ENCODE peak calls at places on chromosome 11, in five cellular contexts. One of them, this sample, is unnamed. For H3K9me3, the result is how much of the 10 kb centered on the place peaks cover.

GRCh38 chr11:19853016-19853415 is 140.4 kb downstream of the NAV2 start:
- DNase-seq in A549: no peak
- DNase-seq in ovary: no peak
- DNase-seq in suprapubic skin: no peak
- DNase-seq in tibial nerve: no peak
- DNase-seq in this sample: no peak

GRCh38 chr11:65432133-65432650 is 9.6 kb downstream of the NEAT1 start:
- DNase-seq in A549: no peak
- DNase-seq in tibial nerve: no peak
- DNase-seq in suprapubic skin: no peak
- DNase-seq in ovary: no peak
- DNase-seq in this sample: no peak

GRCh38 chr11:2996976-2997375 is 4.8 kb upstream of the NAP1L4 start:
- DNase-seq in tibial nerve: no peak
- DNase-seq in ovary: peak
- DNase-seq in suprapubic skin: peak
- DNase-seq in A549: no peak
- DNase-seq in this sample: peak

GRCh38 chr11:22730319-22730718 is 63.9 kb downstream of the GAS2 start:
- DNase-seq in tibial nerve: no peak
- DNase-seq in ovary: no peak
- DNase-seq in A549: no peak
- DNase-seq in suprapubic skin: no peak
- DNase-seq in this sample: no peak

GRCh38 chr11:99865951-99866350 is 821.1 kb upstream of the ARHGAP42 start:
- DNase-seq in ovary: no peak
- DNase-seq in suprapubic skin: no peak
- DNase-seq in tibial nerve: no peak
- DNase-seq in A549: no peak
- DNase-seq in this sample: no peak

GRCh38 chr11:63767415-63768231 is 952 bp downstream of the ZFTA start:
- DNase-seq in ovary: peak
- DNase-seq in suprapubic skin: peak
- DNase-seq in A549: peak
- DNase-seq in tibial nerve: peak
- DNase-seq in this sample: no peak

GRCh38 chr11:76978818-76979217 is 55.4 kb upstream of the B3GNT6 start:
- DNase-seq in ovary: no peak
- DNase-seq in tibial nerve: no peak
- DNase-seq in A549: no peak
- DNase-seq in suprapubic skin: no peak
- DNase-seq in this sample: no peak

GRCh38 chr11:85725510-85726258 is 39.7 kb upstream of the CCDC89 start:
- DNase-seq in ovary: no peak
- DNase-seq in tibial nerve: no peak
- DNase-seq in A549: peak
- DNase-seq in suprapubic skin: no peak
- DNase-seq in this sample: no peak

GRCh38 chr11:82980292-82980691 is 78.8 kb downstream of the DDIAS start:
- DNase-seq in tibial nerve: no peak
- DNase-seq in A549: peak
- DNase-seq in suprapubic skin: no peak
- DNase-seq in ovary: no peak
- DNase-seq in this sample: no peak

GRCh38 chr11:125990244-125990643 is 44.4 kb downstream of the VSIG10L2 start:
- DNase-seq in ovary: peak
- DNase-seq in A549: no peak
- DNase-seq in tibial nerve: peak
- DNase-seq in suprapubic skin: no peak
- DNase-seq in this sample: no peak

GRCh38 chr11:117456027-117456720 is 128.5 kb downstream of the CEP164 start:
- DNase-seq in suprapubic skin: no peak
- DNase-seq in ovary: no peak
- DNase-seq in tibial nerve: no peak
- DNase-seq in A549: no peak
- DNase-seq in this sample: no peak

GRCh38 chr11:89405629-89406028 is 85.5 kb downstream of the NOX4 start:
- DNase-seq in A549: no peak
- DNase-seq in suprapubic skin: no peak
- DNase-seq in tibial nerve: no peak
- DNase-seq in ovary: no peak
- DNase-seq in this sample: no peak

GRCh38 chr11:46222485-46223251 is 54.8 kb upstream of the CREB3L1 start:
- DNase-seq in ovary: no peak
- DNase-seq in tibial nerve: no peak
- DNase-seq in suprapubic skin: no peak
- DNase-seq in A549: no peak
- DNase-seq in this sample: no peak

DNA sequence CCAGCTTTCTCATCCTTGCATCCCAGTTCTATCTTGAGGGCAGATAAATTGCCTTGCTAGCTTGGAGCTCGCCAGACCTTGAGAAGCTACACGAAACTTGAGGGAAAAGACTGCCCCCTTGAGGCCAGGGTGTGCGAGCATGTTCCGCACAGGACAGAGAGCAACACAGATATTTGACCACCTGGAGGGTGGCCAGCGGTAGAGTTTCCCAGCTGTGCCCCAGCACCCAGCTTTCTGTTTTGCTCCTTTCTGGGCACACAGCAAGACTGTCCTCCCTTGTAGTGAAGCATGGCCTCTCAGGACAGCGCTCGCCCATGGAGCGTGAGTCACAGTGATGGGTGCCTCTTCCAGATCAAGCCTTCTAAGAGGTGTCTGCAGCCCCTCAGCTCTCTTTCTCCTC is 23.5 kb downstream of the SPATA19 start:
- DNase-seq in suprapubic skin: no peak
- DNase-seq in tibial nerve: peak
- DNase-seq in A549: peak
- DNase-seq in ovary: no peak
- DNase-seq in this sample: peak
- H3K9me3 ChIP-seq in suprapubic skin: under half
- H3K9me3 ChIP-seq in tibial nerve: under half
- H3K9me3 ChIP-seq in A549: under half
- H3K9me3 ChIP-seq in ovary: under half
- H3K9me3 ChIP-seq in this sample: under half

DNA sequence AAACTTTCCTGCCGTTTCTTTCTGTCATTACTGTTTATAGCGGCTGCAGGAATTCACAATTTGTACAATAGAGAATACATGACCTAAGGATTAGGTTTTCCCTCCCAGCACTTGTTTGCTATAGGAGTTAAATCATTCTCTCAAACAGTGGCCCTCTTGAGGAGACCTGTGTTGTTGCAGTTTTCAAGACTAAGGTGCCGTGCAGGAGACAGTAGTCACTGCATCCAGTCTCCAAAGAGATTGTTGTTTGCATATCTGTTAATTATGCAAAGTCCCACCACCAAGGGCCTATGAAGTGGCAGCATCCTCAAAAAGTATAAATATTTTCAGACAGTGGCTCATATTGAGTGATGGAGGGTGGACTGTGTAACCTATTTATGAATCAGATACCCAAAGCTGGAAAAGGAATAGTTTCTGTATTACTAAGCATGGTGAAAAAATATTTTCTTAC is 2.3 kb downstream of the PRSS23 start:
- DNase-seq in tibial nerve: no peak
- DNase-seq in ovary: no peak
- DNase-seq in suprapubic skin: no peak
- DNase-seq in A549: peak
- DNase-seq in this sample: no peak
- TF ChIP-seq CTCF in tibial nerve: peak
- TF ChIP-seq CTCF in ovary: peak
- TF ChIP-seq CTCF in suprapubic skin: peak
- TF ChIP-seq CTCF in A549: peak
- TF ChIP-seq CTCF in this sample: peak

GRCh38 chr11:33375236-33375635 is 118.1 kb downstream of the HIPK3 start:
- DNase-seq in tibial nerve: no peak
- DNase-seq in A549: no peak
- DNase-seq in ovary: no peak
- DNase-seq in suprapubic skin: no peak
- DNase-seq in this sample: no peak

GRCh38 chr11:33375688-33376311 is 118.6 kb downstream of the HIPK3 start:
- DNase-seq in suprapubic skin: no peak
- DNase-seq in ovary: no peak
- DNase-seq in tibial nerve: no peak
- DNase-seq in A549: peak
- DNase-seq in this sample: no peak

GRCh38 chr11:33376331-33377099 is 119.3 kb downstream of the HIPK3 start:
- DNase-seq in tibial nerve: no peak
- DNase-seq in A549: no peak
- DNase-seq in suprapubic skin: no peak
- DNase-seq in ovary: no peak
- DNase-seq in this sample: no peak

GRCh38 chr11:33371049-33371448 is 113.9 kb downstream of the HIPK3 start:
- DNase-seq in A549: no peak
- DNase-seq in suprapubic skin: no peak
- DNase-seq in ovary: no peak
- DNase-seq in tibial nerve: no peak
- DNase-seq in this sample: no peak

DNA sequence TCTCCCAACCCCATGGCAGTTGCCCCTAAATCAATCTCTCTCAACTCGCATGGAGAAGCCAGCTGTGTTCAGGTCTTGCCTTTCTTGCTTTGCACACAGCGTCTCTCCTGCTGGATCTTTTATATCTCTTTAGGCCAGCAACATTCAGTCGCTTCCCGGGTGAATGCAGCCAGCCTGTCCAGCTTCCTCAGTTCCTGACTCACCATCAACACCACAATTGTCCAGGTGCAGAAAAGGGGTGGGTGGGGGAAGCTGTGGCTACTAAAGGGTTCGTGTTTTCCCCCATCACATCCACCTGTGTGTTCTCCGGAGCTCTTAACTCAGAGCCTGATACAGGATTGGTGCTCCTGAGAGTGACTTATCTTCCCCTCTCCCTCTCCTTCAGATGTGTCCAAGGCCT is 116.5 kb downstream of the HIPK3 start:
- DNase-seq in ovary: no peak
- DNase-seq in suprapubic skin: no peak
- DNase-seq in tibial nerve: no peak
- DNase-seq in A549: no peak
- DNase-seq in this sample: no peak
- TF ChIP-seq EP300 in ovary: no peak
- TF ChIP-seq EP300 in suprapubic skin: no peak
- TF ChIP-seq EP300 in tibial nerve: no peak
- TF ChIP-seq EP300 in A549: no peak
- TF ChIP-seq EP300 in this sample: no peak

GRCh38 chr11:70678931-70679900 is 280.9 kb downstream of the CTTN start:
- DNase-seq in ovary: no peak
- DNase-seq in tibial nerve: no peak
- DNase-seq in suprapubic skin: no peak
- DNase-seq in A549: no peak
- DNase-seq in this sample: no peak

GRCh38 chr11:70675697-70676374 is 277.5 kb downstream of the CTTN start:
- DNase-seq in tibial nerve: no peak
- DNase-seq in ovary: no peak
- DNase-seq in A549: no peak
- DNase-seq in suprapubic skin: no peak
- DNase-seq in this sample: no peak

GRCh38 chr11:70674605-70675004 is 276.3 kb downstream of the CTTN start:
- DNase-seq in ovary: no peak
- DNase-seq in tibial nerve: no peak
- DNase-seq in suprapubic skin: no peak
- DNase-seq in A549: no peak
- DNase-seq in this sample: no peak

GRCh38 chr11:70680781-70681281 is 282.5 kb downstream of the CTTN start:
- DNase-seq in suprapubic skin: no peak
- DNase-seq in A549: no peak
- DNase-seq in tibial nerve: no peak
- DNase-seq in ovary: no peak
- DNase-seq in this sample: no peak

GRCh38 chr11:70677232-70677916 is 279.0 kb downstream of the CTTN start:
- DNase-seq in A549: no peak
- DNase-seq in ovary: no peak
- DNase-seq in tibial nerve: no peak
- DNase-seq in suprapubic skin: no peak
- DNase-seq in this sample: no peak
- H3K9me3 ChIP-seq in A549: under half
- H3K9me3 ChIP-seq in ovary: under half
- H3K9me3 ChIP-seq in tibial nerve: under half
- H3K9me3 ChIP-seq in suprapubic skin: under half
- H3K9me3 ChIP-seq in this sample: under half

GRCh38 chr11:61334434-61335354 is 1.7 kb downstream of the TKFC start:
- DNase-seq in tibial nerve: no peak
- DNase-seq in ovary: peak
- DNase-seq in A549: no peak
- DNase-seq in suprapubic skin: no peak
- DNase-seq in this sample: no peak

GRCh38 chr11:61333638-61334433 is 808 bp downstream of the TKFC start:
- DNase-seq in A549: no peak
- DNase-seq in ovary: no peak
- DNase-seq in suprapubic skin: no peak
- DNase-seq in tibial nerve: no peak
- DNase-seq in this sample: no peak

GRCh38 chr11:61337706-61338268 is 4.8 kb downstream of the TKFC start:
- DNase-seq in tibial nerve: no peak
- DNase-seq in ovary: no peak
- DNase-seq in suprapubic skin: no peak
- DNase-seq in A549: no peak
- DNase-seq in this sample: no peak

GRCh38 chr11:61335355-61335710 is 2.3 kb downstream of the TKFC start:
- DNase-seq in suprapubic skin: no peak
- DNase-seq in ovary: peak
- DNase-seq in A549: no peak
- DNase-seq in tibial nerve: no peak
- DNase-seq in this sample: no peak

DNA sequence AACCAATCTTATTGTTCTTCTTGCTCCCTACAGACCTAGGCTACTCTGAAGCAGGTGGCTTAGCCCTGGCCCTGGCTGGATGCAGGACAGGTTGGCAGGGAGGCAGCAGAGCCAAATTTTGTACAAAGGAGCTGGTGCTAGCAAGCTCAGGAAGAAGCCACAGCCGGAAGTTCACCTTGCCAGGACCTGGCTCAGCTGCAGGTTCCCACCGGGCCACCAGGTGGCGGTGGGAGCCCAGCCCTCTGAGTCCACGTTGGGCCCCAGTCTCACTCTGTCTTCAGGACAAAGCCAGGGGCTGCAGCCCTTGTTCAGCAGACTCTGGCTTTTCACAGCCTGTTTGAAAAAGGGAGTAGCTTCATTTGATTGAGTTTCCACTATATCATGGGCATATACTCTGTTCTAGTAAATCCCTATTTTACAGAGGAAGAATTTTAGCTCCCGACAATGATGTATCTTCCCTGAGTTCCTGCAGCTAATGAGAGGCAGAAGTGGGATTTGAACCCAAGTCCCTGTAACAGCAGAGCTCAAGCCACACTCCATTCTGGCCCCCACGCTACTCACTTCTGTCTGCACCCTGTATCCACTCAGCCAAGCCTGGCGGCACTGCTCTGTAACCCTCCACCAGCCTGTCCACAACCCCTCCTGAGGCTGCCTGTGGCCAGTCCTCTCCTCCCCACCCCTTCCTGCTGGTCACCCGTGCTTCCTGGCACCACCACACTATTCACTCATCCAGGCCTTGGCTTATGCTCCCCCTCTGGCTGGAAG is 3.3 kb downstream of the TKFC start:
- DNase-seq in suprapubic skin: peak
- DNase-seq in tibial nerve: peak
- DNase-seq in ovary: peak
- DNase-seq in A549: peak
- DNase-seq in this sample: peak
- TF ChIP-seq CTCF in suprapubic skin: peak
- TF ChIP-seq CTCF in tibial nerve: peak
- TF ChIP-seq CTCF in ovary: peak
- TF ChIP-seq CTCF in A549: peak
- TF ChIP-seq CTCF in this sample: peak